ENCODE peak calls at places on chromosomes 1 and 21, in six cellular contexts. Q is fibroblast of pulmonary artery, H is transverse colon, Z is foreskin fibroblast, G is endothelial cell, B is AG04449. X is an unnamed sample.

GRCh38 chr1:8217011-8217711 is 100.8 kb upstream of the SLC45A1 start:
- DNase-seq in Q (no peak), H (peak), Z (no peak), G (peak), B (no peak), X (peak)

GRCh38 chr21:33985117-33986050 is 69.8 kb upstream of the ATP5PO start:
- DNase-seq in Q (no peak), H (no peak), Z (no peak), G (no peak), B (no peak), X (no peak)

GRCh38 chr1:116506132-116507004 is 64.5 kb downstream of the CD58 start:
- DNase-seq in Q (no peak), H (no peak), Z (no peak), G (no peak), B (no peak), X (no peak)

GRCh38 chr1:119314001-119314796 is 54.4 kb upstream of the HAO2 start:
- DNase-seq in Q (no peak), H (no peak), Z (no peak), G (no peak), B (no peak), X (no peak)

GRCh38 chr1:112393634-112393976 is 2.4 kb upstream of the CTTNBP2NL start:
- DNase-seq in Q (peak), H (peak), Z (no peak), G (no peak), B (no peak), X (no peak)

GRCh38 chr1:198560093-198560638 is 19.7 kb upstream of the ATP6V1G3 start:
- DNase-seq in Q (peak), H (no peak), Z (no peak), G (no peak), B (no peak), X (no peak)

GRCh38 chr21:31752967-31753366 is 21.0 kb upstream of the SCAF4 start:
- DNase-seq in Q (no peak), H (no peak), Z (no peak), G (no peak), B (no peak), X (no peak)

GRCh38 chr1:192936313-192937018 is 122.7 kb downstream of the UCHL5 start:
- DNase-seq in Q (peak), H (no peak), Z (peak), G (no peak), B (no peak), X (no peak)

GRCh38 chr1:204417231-204417997 is 5.8 kb upstream of the PPP1R15B start:
- DNase-seq in Q (peak), H (peak), Z (peak), G (no peak), B (peak), X (no peak)

GRCh38 chr1:25532970-25533369 is 10.4 kb upstream of the LDLRAP1 start:
- DNase-seq in Q (no peak), H (no peak), Z (no peak), G (no peak), B (no peak), X (no peak)

GRCh38 chr1:16022393-16022792 is 557 bp downstream of the CLCNKA start:
- DNase-seq in Q (no peak), H (no peak), Z (no peak), G (no peak), B (no peak), X (no peak)

GRCh38 chr1:153566414-153567371 is 1.0 kb upstream of the S100A2 start:
- DNase-seq in Q (peak), H (peak), Z (peak), G (no peak), B (peak), X (no peak)

GRCh38 chr1:173445164-173445563 is 32.0 kb upstream of the PRDX6 start:
- DNase-seq in Q (no peak), H (no peak), Z (no peak), G (no peak), B (no peak), X (no peak)

GRCh38 chr21:25283720-25284119 is 323.6 kb downstream of the MRPL39 start:
- DNase-seq in Q (peak), H (no peak), Z (peak), G (peak), B (no peak), X (peak)

GRCh38 chr1:109251277-109252166 is 2.2 kb downstream of the CELSR2 start:
- DNase-seq in Q (no peak), H (no peak), Z (no peak), G (no peak), B (no peak), X (peak)

GRCh38 chr21:28427356-28428022 is 565.2 kb downstream of the LTN1 start:
- DNase-seq in Q (peak), H (no peak), Z (peak), G (no peak), B (no peak), X (no peak)

GRCh38 chr1:217040696-217041095 is 317.5 kb upstream of the ESRRG start:
- DNase-seq in Q (peak), H (no peak), Z (no peak), G (no peak), B (no peak), X (no peak)

GRCh38 chr21:15850645-15851044 is 120.9 kb downstream of the USP25 start:
- DNase-seq in Q (peak), H (no peak), Z (peak), G (no peak), B (no peak), X (no peak)

GRCh38 chr1:154288694-154289093 is 16.3 kb downstream of the HAX1 start:
- DNase-seq in Q (no peak), H (no peak), Z (no peak), G (no peak), B (no peak), X (no peak)

GRCh38 chr1:42148166-42148565 is 5.0 kb upstream of the GUCA2B start:
- DNase-seq in Q (no peak), H (no peak), Z (no peak), G (no peak), B (no peak), X (no peak)

GRCh38 chr1:207935166-207935583 is 24.2 kb upstream of the CD34 start:
- DNase-seq in Q (no peak), H (no peak), Z (no peak), G (no peak), B (no peak), X (no peak)

GRCh38 chr1:32454726-32455125 is 10.1 kb upstream of the ZBTB8B start:
- DNase-seq in Q (peak), H (no peak), Z (no peak), G (no peak), B (no peak), X (no peak)

GRCh38 chr1:229843627-229844238 is 217.7 kb downstream of the URB2 start:
- DNase-seq in Q (peak), H (peak), Z (peak), G (no peak), B (no peak), X (no peak)

GRCh38 chr1:153260980-153261792 is 1.7 kb downstream of the LORICRIN start:
- DNase-seq in Q (peak), H (no peak), Z (peak), G (peak), B (no peak), X (peak)

GRCh38 chr1:64163972-64164371 is 39.5 kb upstream of the UBE2U start:
- DNase-seq in Q (peak), H (no peak), Z (no peak), G (peak), B (no peak), X (no peak)
- TF ChIP-seq CTCF in Q (peak), H (no peak), Z (peak), G (no peak), B (peak), X (no peak)

GRCh38 chr1:84493747-84494146 is 12.4 kb upstream of the SPATA1 start:
- DNase-seq in Q (no peak), H (no peak), Z (no peak), G (no peak), B (no peak), X (no peak)

GRCh38 chr1:84497631-84498278 is 8.4 kb upstream of the SPATA1 start:
- DNase-seq in Q (no peak), H (no peak), Z (no peak), G (no peak), B (no peak), X (no peak)

GRCh38 chr1:84492726-84493125 is 13.5 kb upstream of the SPATA1 start:
- DNase-seq in Q (no peak), H (no peak), Z (no peak), G (no peak), B (no peak), X (no peak)

GRCh38 chr1:84496498-84496897 is 9.7 kb upstream of the SPATA1 start:
- DNase-seq in Q (no peak), H (no peak), Z (no peak), G (no peak), B (no peak), X (no peak)
- TF ChIP-seq CTCF in Q (no peak), H (no peak), Z (no peak), G (no peak), B (no peak), X (no peak)

GRCh38 chr1:70033934-70034333 is 171.4 kb downstream of the LRRC40 start:
- DNase-seq in Q (no peak), H (no peak), Z (no peak), G (no peak), B (no peak), X (no peak)

GRCh38 chr1:70038025-70038424 is 167.4 kb downstream of the LRRC40 start:
- DNase-seq in Q (peak), H (no peak), Z (peak), G (no peak), B (no peak), X (no peak)

GRCh38 chr1:70033266-70033873 is 172.0 kb downstream of the LRRC40 start:
- DNase-seq in Q (no peak), H (no peak), Z (no peak), G (no peak), B (no peak), X (no peak)

GRCh38 chr1:70039485-70039884 is 165.9 kb downstream of the LRRC40 start:
- DNase-seq in Q (no peak), H (no peak), Z (no peak), G (no peak), B (no peak), X (no peak)

GRCh38 chr1:70034403-70034802 is 171.0 kb downstream of the LRRC40 start:
- DNase-seq in Q (peak), H (no peak), Z (peak), G (peak), B (peak), X (no peak)
- TF ChIP-seq CTCF in Q (peak), H (no peak), Z (peak), G (no peak), B (peak), X (no peak)

GRCh38 chr1:86146566-86146965 is 10.0 kb downstream of the COL24A1 start:
- DNase-seq in Q (no peak), H (no peak), Z (no peak), G (no peak), B (no peak), X (no peak)
- TF ChIP-seq CTCF in Q (peak), H (no peak), Z (peak), G (no peak), B (no peak), X (no peak)

GRCh38 chr1:62144238-62144831 is 50.3 kb upstream of the L1TD1 start:
- DNase-seq in Q (peak), H (peak), Z (peak), G (peak), B (no peak), X (peak)
- TF ChIP-seq CTCF in Q (peak), H (peak), Z (peak), G (peak), B (peak), X (peak)

GRCh38 chr1:2787163-2787911 is 14.2 kb downstream of the TTC34 start:
- DNase-seq in Q (no peak), H (no peak), Z (no peak), G (no peak), B (no peak), X (no peak)
- TF ChIP-seq CTCF in Q (no peak), H (no peak), Z (no peak), G (no peak), B (no peak), X (no peak)

DNA sequence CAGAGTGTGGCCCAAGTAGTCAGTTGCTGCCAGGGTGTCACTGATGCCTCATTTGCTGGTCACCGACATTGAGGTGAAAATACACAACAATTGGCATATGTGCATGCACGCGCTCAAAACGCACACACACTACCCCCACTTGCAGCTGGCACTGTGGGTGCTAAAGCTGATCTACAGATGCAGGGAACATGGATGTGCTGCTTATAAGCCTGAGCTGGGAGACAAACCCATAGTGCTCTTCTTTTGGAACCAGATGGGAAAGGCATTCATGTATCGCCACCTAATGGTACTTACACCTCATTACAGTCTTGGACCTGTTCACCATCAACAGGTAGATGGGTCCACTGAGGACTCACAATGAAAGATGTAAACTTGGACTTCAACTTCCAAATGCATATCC is 70.3 kb upstream of the CAMK1G start:
- DNase-seq in Q (peak), H (no peak), Z (peak), G (peak), B (no peak), X (peak)
- TF ChIP-seq CTCF in Q (peak), H (peak), Z (peak), G (peak), B (peak), X (peak)